ENCODE peak calls at places on chromosome 20, in nine cellular contexts. K is Daoy, O is T-helper 2 cell, X is astrocyte, D is NCI-H2081 treated with DMSO at 0.1 percent for 48 hours, T is cortex of kidney, I is Calu3, R is chondrocyte, E is nephron progenitor cell. Y is an unnamed sample.

GRCh38 chr20:34190262-34190661 is 51.0 kb upstream of the ASIP start:
- DNase-seq in E (no peak), O (no peak), K (no peak), X (no peak), D (no peak), T (no peak), R (no peak), I (no peak), Y (no peak)

GRCh38 chr20:4406627-4407026 is 315.1 kb upstream of the PRND start:
- DNase-seq in X (peak), R (no peak), I (no peak), E (no peak), O (no peak), D (no peak), K (peak), T (no peak), Y (no peak)

GRCh38 chr20:38635721-38636285 is 34.2 kb downstream of the ARHGAP40 start:
- DNase-seq in O (no peak), R (no peak), X (peak), T (no peak), K (peak), D (no peak), E (no peak), I (no peak), Y (no peak)

GRCh38 chr20:43981535-43981934 is 66.9 kb downstream of the TOX2 start:
- DNase-seq in O (no peak), T (no peak), X (no peak), K (no peak), D (no peak), R (no peak), I (no peak), E (no peak), Y (no peak)

GRCh38 chr20:483791-484644 is 21.7 kb upstream of the TBC1D20 start:
- DNase-seq in E (no peak), T (no peak), D (no peak), O (no peak), I (no peak), K (no peak), X (no peak), R (no peak), Y (no peak)

GRCh38 chr20:914727-915498 is 1.2 kb downstream of the ANGPT4 start:
- DNase-seq in T (no peak), E (no peak), K (peak), R (no peak), X (no peak), O (no peak), I (no peak), D (no peak), Y (no peak)

GRCh38 chr20:50142812-50143211 is 10.7 kb downstream of the PEDS1 start:
- DNase-seq in K (no peak), D (no peak), T (no peak), I (no peak), X (no peak), E (no peak), O (no peak), R (no peak), Y (no peak)

GRCh38 chr20:22523499-22524392 is 60.6 kb downstream of the FOXA2 start:
- DNase-seq in X (no peak), T (no peak), K (no peak), E (no peak), O (no peak), I (no peak), R (no peak), D (no peak), Y (no peak)

GRCh38 chr20:47468290-47469050 is 33.2 kb upstream of the NCOA3 start:
- DNase-seq in O (no peak), E (no peak), D (no peak), X (no peak), R (no peak), T (no peak), K (no peak), I (no peak), Y (no peak)

GRCh38 chr20:57547250-57547649 is 13.7 kb upstream of the PCK1 start:
- DNase-seq in T (no peak), K (peak), E (no peak), D (no peak), X (peak), I (peak), O (no peak), R (no peak), Y (no peak)

GRCh38 chr20:11008444-11008843 is 334.6 kb upstream of the JAG1 start:
- DNase-seq in E (no peak), R (no peak), X (no peak), K (no peak), O (no peak), I (no peak), D (no peak), T (no peak), Y (no peak)

GRCh38 chr20:24048014-24048611 is 59.5 kb upstream of the GGTLC1 start:
- DNase-seq in K (no peak), T (no peak), R (no peak), O (no peak), X (no peak), E (no peak), I (no peak), D (no peak), Y (no peak)

GRCh38 chr20:46027245-46027853 is 1.7 kb upstream of the SLC12A5 start:
- DNase-seq in D (no peak), O (no peak), X (peak), K (peak), R (no peak), T (no peak), E (peak), I (peak), Y (no peak)

GRCh38 chr20:62064788-62065668 is 653 bp downstream of the TAF4 start:
- DNase-seq in K (peak), E (peak), D (no peak), R (peak), T (no peak), X (no peak), O (no peak), I (peak), Y (no peak)

GRCh38 chr20:60000271-60001026 is 42.2 kb downstream of the CDH26 start:
- DNase-seq in T (no peak), E (no peak), R (no peak), K (no peak), X (no peak), I (no peak), D (no peak), O (no peak), Y (no peak)

GRCh38 chr20:62603021-62603906 is 39.0 kb upstream of the SLCO4A1 start:
- DNase-seq in O (no peak), I (no peak), K (peak), X (peak), T (no peak), E (no peak), R (no peak), D (peak), Y (no peak)

GRCh38 chr20:46990017-46990810 is 95.6 kb downstream of the EYA2 start:
- DNase-seq in I (peak), T (no peak), D (no peak), R (no peak), E (no peak), K (no peak), X (no peak), O (no peak), Y (no peak)

GRCh38 chr20:8213831-8214587 is 81.9 kb downstream of the PLCB1 start:
- DNase-seq in R (no peak), O (no peak), K (no peak), E (no peak), D (no peak), T (no peak), I (no peak), X (no peak), Y (no peak)

GRCh38 chr20:59385038-59385437 is 84.6 kb downstream of the EDN3 start:
- DNase-seq in X (no peak), R (no peak), I (no peak), T (no peak), O (no peak), E (no peak), K (no peak), D (no peak), Y (no peak)

GRCh38 chr20:4217349-4217761 is 202.0 kb upstream of the RNF24 start:
- DNase-seq in D (no peak), I (no peak), T (no peak), E (peak), X (peak), R (no peak), O (no peak), K (no peak), Y (no peak)

GRCh38 chr20:51036827-51037229 is 13.9 kb upstream of the KCNG1 start:
- DNase-seq in X (no peak), D (no peak), O (no peak), E (no peak), I (no peak), K (no peak), R (no peak), T (no peak), Y (no peak)

GRCh38 chr20:61804896-61805295 is 260.8 kb downstream of the TAF4 start:
- DNase-seq in D (no peak), I (no peak), X (peak), T (no peak), O (no peak), E (no peak), R (peak), K (peak), Y (no peak)

GRCh38 chr20:49513531-49513930 is 31.1 kb upstream of the KCNB1 start:
- DNase-seq in R (no peak), O (no peak), I (no peak), T (no peak), K (no peak), E (no peak), D (no peak), X (no peak), Y (no peak)

GRCh38 chr20:19308151-19308550 is 95.7 kb downstream of the SLC24A3 start:
- DNase-seq in O (no peak), X (no peak), E (no peak), D (no peak), T (no peak), I (no peak), R (no peak), K (no peak), Y (no peak)

GRCh38 chr20:37564388-37565133 is 36.9 kb upstream of the BLCAP start:
- DNase-seq in E (peak), X (no peak), T (no peak), I (peak), D (no peak), O (peak), K (peak), R (no peak), Y (no peak)

GRCh38 chr20:53950031-53950430 is 120.4 kb downstream of the BCAS1 start:
- DNase-seq in D (no peak), X (peak), I (no peak), K (peak), O (no peak), T (no peak), E (no peak), R (no peak), Y (no peak)

Y was measured in NCI-H1436 treated with DMSO at 0.1 percent for 48 hours.